ENCODE peak calls at places on chromosome 10, in five cellular contexts. R, V, M, T and Z are unnamed samples.

GRCh38 chr10:67603701-67604100 is 92.3 kb downstream of the CTNNA3 start:
- DNase-seq in M (no peak), T (no peak), V (no peak), R (no peak), Z (no peak)

GRCh38 chr10:15624405-15625191 is 95.1 kb downstream of the ITGA8 start:
- DNase-seq in V (no peak), T (no peak), R (peak; percentile 81), M (no peak), Z (no peak)

GRCh38 chr10:9951481-9952257 is 1066.0 kb upstream of the CELF2 start:
- DNase-seq in M (no peak), R (no peak), T (no peak), V (no peak), Z (no peak)

GRCh38 chr10:36730316-36730715 is 395.1 kb upstream of the ANKRD30A start:
- DNase-seq in R (no peak), T (no peak), V (no peak), M (no peak), Z (no peak)

GRCh38 chr10:71713135-71714040 is 6.2 kb downstream of the C10orf105 start:
- DNase-seq in R (peak; percentile 97), V (no peak), M (peak; percentile 51), T (peak; percentile 44), Z (peak; percentile 95)

GRCh38 chr10:131774618-131775443 is 126.0 kb upstream of the PPP2R2D start:
- DNase-seq in T (no peak), V (no peak), M (no peak), R (no peak), Z (no peak)

GRCh38 chr10:110535958-110536891 is 31.3 kb upstream of the SMC3 start:
- DNase-seq in M (peak; percentile 83), R (no peak), T (peak; percentile 33), V (peak; percentile 7), Z (no peak)

GRCh38 chr10:119737827-119738226 is 12.0 kb downstream of the INPP5F start:
- DNase-seq in T (peak; percentile 48), M (peak; percentile 30), R (no peak), V (no peak), Z (no peak)

GRCh38 chr10:103153302-103153759 is 39.7 kb downstream of the NT5C2 start:
- DNase-seq in T (no peak), R (no peak), M (no peak), V (no peak), Z (no peak)

GRCh38 chr10:60098676-60099601 is 192.6 kb upstream of the CCDC6 start:
- DNase-seq in T (peak; percentile 57), M (peak; percentile 14), V (no peak), R (no peak), Z (no peak)

GRCh38 chr10:125011926-125012705 is 70.2 kb downstream of the ZRANB1 start:
- DNase-seq in T (no peak), V (no peak), R (peak; percentile 95), M (no peak), Z (no peak)

GRCh38 chr10:75655791-75656451 is 224.5 kb downstream of the LRMDA start:
- DNase-seq in M (no peak), T (no peak), V (no peak), R (no peak), Z (no peak)

GRCh38 chr10:33274096-33274785 is 60.2 kb downstream of the NRP1 start:
- DNase-seq in M (no peak), V (no peak), R (no peak), T (no peak), Z (no peak)

GRCh38 chr10:70418229-70418628 is 14.3 kb downstream of the EIF4EBP2 start:
- DNase-seq in V (no peak), R (no peak), T (no peak), M (peak; percentile 45), Z (no peak)

GRCh38 chr10:49844775-49845561 is 82.8 kb upstream of the OGDHL start:
- DNase-seq in V (no peak), M (no peak), R (no peak), T (peak; percentile 5), Z (no peak)

GRCh38 chr10:120480065-120480600 is 23.1 kb downstream of the PLPP4 start:
- DNase-seq in V (no peak), R (no peak), T (no peak), M (no peak), Z (peak; percentile 23)

GRCh38 chr10:43427166-43427825 is 9.6 kb upstream of the ZNF487 start:
- DNase-seq in R (no peak), M (peak; percentile 77), V (no peak), T (no peak), Z (no peak)